ENCODE peak calls at places on chromosomes 11 and 22, in seven cellular contexts. One of them, this sample, is unnamed.

GRCh38 chr11:96051820-96052219 is 127.9 kb upstream of the MTMR2 start:
- DNase-seq in astrocyte: no peak
- DNase-seq in stimulated activated CD8-positive, alpha-beta memory T cell treated with anti-CD3 and anti-CD28 coated beads, Interleukin-15, amount 100 ng/mL, for 1 hour: no peak
- DNase-seq in BJ: no peak
- DNase-seq in IMR-90: no peak
- DNase-seq in NCI-H446 treated with DMSO at 0.1 percent for 48 hours: no peak
- DNase-seq in RKO: no peak
- DNase-seq in this sample: no peak

GRCh38 chr22:26414347-26414746 is 14.7 kb upstream of the ASPHD2 start:
- DNase-seq in IMR-90: no peak
- DNase-seq in astrocyte: no peak
- DNase-seq in BJ: no peak
- DNase-seq in stimulated activated CD8-positive, alpha-beta memory T cell treated with anti-CD3 and anti-CD28 coated beads, Interleukin-15, amount 100 ng/mL, for 1 hour: no peak
- DNase-seq in RKO: no peak
- DNase-seq in NCI-H446 treated with DMSO at 0.1 percent for 48 hours: no peak
- DNase-seq in this sample: no peak

GRCh38 chr11:10233581-10233980 is 60.4 kb downstream of the SBF2 start:
- DNase-seq in BJ: peak; percentile 37
- DNase-seq in RKO: peak; percentile 11
- DNase-seq in astrocyte: peak; percentile 91
- DNase-seq in NCI-H446 treated with DMSO at 0.1 percent for 48 hours: no peak
- DNase-seq in stimulated activated CD8-positive, alpha-beta memory T cell treated with anti-CD3 and anti-CD28 coated beads, Interleukin-15, amount 100 ng/mL, for 1 hour: no peak
- DNase-seq in IMR-90: peak; percentile 91
- DNase-seq in this sample: peak; percentile 10

GRCh38 chr11:35683728-35684339 is 21.3 kb downstream of the TRIM44 start:
- DNase-seq in astrocyte: no peak
- DNase-seq in NCI-H446 treated with DMSO at 0.1 percent for 48 hours: no peak
- DNase-seq in stimulated activated CD8-positive, alpha-beta memory T cell treated with anti-CD3 and anti-CD28 coated beads, Interleukin-15, amount 100 ng/mL, for 1 hour: no peak
- DNase-seq in BJ: no peak
- DNase-seq in RKO: peak; percentile 81
- DNase-seq in IMR-90: peak; percentile 40
- DNase-seq in this sample: no peak

GRCh38 chr22:42816339-42816738 is 40.7 kb downstream of the ARFGAP3 start:
- DNase-seq in IMR-90: no peak
- DNase-seq in stimulated activated CD8-positive, alpha-beta memory T cell treated with anti-CD3 and anti-CD28 coated beads, Interleukin-15, amount 100 ng/mL, for 1 hour: no peak
- DNase-seq in astrocyte: no peak
- DNase-seq in BJ: no peak
- DNase-seq in RKO: no peak
- DNase-seq in NCI-H446 treated with DMSO at 0.1 percent for 48 hours: no peak
- DNase-seq in this sample: no peak

GRCh38 chr11:9210922-9211320 is 54.2 kb downstream of the DENND5A start:
- DNase-seq in NCI-H446 treated with DMSO at 0.1 percent for 48 hours: no peak
- DNase-seq in IMR-90: peak; percentile 48
- DNase-seq in BJ: no peak
- DNase-seq in RKO: no peak
- DNase-seq in stimulated activated CD8-positive, alpha-beta memory T cell treated with anti-CD3 and anti-CD28 coated beads, Interleukin-15, amount 100 ng/mL, for 1 hour: no peak
- DNase-seq in astrocyte: peak; percentile 70
- DNase-seq in this sample: no peak

GRCh38 chr11:22479133-22479690 is 141.0 kb downstream of the SLC17A6 start:
- DNase-seq in BJ: no peak
- DNase-seq in IMR-90: no peak
- DNase-seq in RKO: no peak
- DNase-seq in NCI-H446 treated with DMSO at 0.1 percent for 48 hours: peak; percentile 60
- DNase-seq in astrocyte: peak; percentile 78
- DNase-seq in stimulated activated CD8-positive, alpha-beta memory T cell treated with anti-CD3 and anti-CD28 coated beads, Interleukin-15, amount 100 ng/mL, for 1 hour: no peak
- DNase-seq in this sample: no peak

GRCh38 chr11:130513132-130513531 is 64.7 kb downstream of the ADAMTS15 start:
- DNase-seq in IMR-90: no peak
- DNase-seq in astrocyte: peak; percentile 31
- DNase-seq in stimulated activated CD8-positive, alpha-beta memory T cell treated with anti-CD3 and anti-CD28 coated beads, Interleukin-15, amount 100 ng/mL, for 1 hour: no peak
- DNase-seq in NCI-H446 treated with DMSO at 0.1 percent for 48 hours: peak; percentile 23
- DNase-seq in BJ: peak; percentile 63
- DNase-seq in RKO: no peak
- DNase-seq in this sample: no peak

GRCh38 chr11:124041254-124041653 is at the start of gene OR10G7:
- DNase-seq in NCI-H446 treated with DMSO at 0.1 percent for 48 hours: no peak
- DNase-seq in IMR-90: no peak
- DNase-seq in RKO: no peak
- DNase-seq in BJ: no peak
- DNase-seq in astrocyte: no peak
- DNase-seq in stimulated activated CD8-positive, alpha-beta memory T cell treated with anti-CD3 and anti-CD28 coated beads, Interleukin-15, amount 100 ng/mL, for 1 hour: no peak
- DNase-seq in this sample: no peak

GRCh38 chr11:19160839-19161238 is 40.9 kb downstream of the CSRP3 start:
- DNase-seq in NCI-H446 treated with DMSO at 0.1 percent for 48 hours: no peak
- DNase-seq in BJ: no peak
- DNase-seq in stimulated activated CD8-positive, alpha-beta memory T cell treated with anti-CD3 and anti-CD28 coated beads, Interleukin-15, amount 100 ng/mL, for 1 hour: no peak
- DNase-seq in IMR-90: no peak
- DNase-seq in astrocyte: no peak
- DNase-seq in RKO: peak; percentile 28
- DNase-seq in this sample: no peak

GRCh38 chr11:35165416-35166368 is 26.7 kb downstream of the CD44 start:
- DNase-seq in BJ: no peak
- DNase-seq in RKO: no peak
- DNase-seq in stimulated activated CD8-positive, alpha-beta memory T cell treated with anti-CD3 and anti-CD28 coated beads, Interleukin-15, amount 100 ng/mL, for 1 hour: peak; percentile 72
- DNase-seq in NCI-H446 treated with DMSO at 0.1 percent for 48 hours: no peak
- DNase-seq in IMR-90: peak; percentile 50
- DNase-seq in astrocyte: peak; percentile 77
- DNase-seq in this sample: no peak

GRCh38 chr11:70024773-70025045 is 53.4 kb upstream of the ANO1 start:
- DNase-seq in RKO: no peak
- DNase-seq in stimulated activated CD8-positive, alpha-beta memory T cell treated with anti-CD3 and anti-CD28 coated beads, Interleukin-15, amount 100 ng/mL, for 1 hour: no peak
- DNase-seq in NCI-H446 treated with DMSO at 0.1 percent for 48 hours: no peak
- DNase-seq in BJ: no peak
- DNase-seq in IMR-90: no peak
- DNase-seq in astrocyte: no peak
- DNase-seq in this sample: no peak

GRCh38 chr11:58222730-58223129 is 6.0 kb downstream of the OR10Q1 start:
- DNase-seq in RKO: no peak
- DNase-seq in IMR-90: peak; percentile 41
- DNase-seq in BJ: no peak
- DNase-seq in stimulated activated CD8-positive, alpha-beta memory T cell treated with anti-CD3 and anti-CD28 coated beads, Interleukin-15, amount 100 ng/mL, for 1 hour: no peak
- DNase-seq in astrocyte: no peak
- DNase-seq in NCI-H446 treated with DMSO at 0.1 percent for 48 hours: no peak
- DNase-seq in this sample: no peak

GRCh38 chr11:85827768-85828639 is 17.1 kb upstream of the SYTL2 start:
- DNase-seq in NCI-H446 treated with DMSO at 0.1 percent for 48 hours: no peak
- DNase-seq in BJ: peak; percentile 89
- DNase-seq in IMR-90: peak; percentile 91
- DNase-seq in RKO: peak; percentile 75
- DNase-seq in astrocyte: peak; percentile 92
- DNase-seq in stimulated activated CD8-positive, alpha-beta memory T cell treated with anti-CD3 and anti-CD28 coated beads, Interleukin-15, amount 100 ng/mL, for 1 hour: no peak
- DNase-seq in this sample: peak; percentile 66

GRCh38 chr11:16081756-16082531 is 274.4 kb downstream of the SOX6 start:
- DNase-seq in astrocyte: no peak
- DNase-seq in stimulated activated CD8-positive, alpha-beta memory T cell treated with anti-CD3 and anti-CD28 coated beads, Interleukin-15, amount 100 ng/mL, for 1 hour: no peak
- DNase-seq in IMR-90: no peak
- DNase-seq in RKO: no peak
- DNase-seq in BJ: no peak
- DNase-seq in NCI-H446 treated with DMSO at 0.1 percent for 48 hours: peak; percentile 78
- DNase-seq in this sample: no peak

GRCh38 chr22:24289781-24290181 is 19.1 kb downstream of the SPECC1L start:
- DNase-seq in IMR-90: no peak
- DNase-seq in stimulated activated CD8-positive, alpha-beta memory T cell treated with anti-CD3 and anti-CD28 coated beads, Interleukin-15, amount 100 ng/mL, for 1 hour: no peak
- DNase-seq in NCI-H446 treated with DMSO at 0.1 percent for 48 hours: no peak
- DNase-seq in RKO: no peak
- DNase-seq in BJ: no peak
- DNase-seq in astrocyte: peak; percentile 48
- DNase-seq in this sample: no peak

GRCh38 chr11:117814766-117815261 is 9.7 kb downstream of the FXYD2 start:
- DNase-seq in NCI-H446 treated with DMSO at 0.1 percent for 48 hours: peak; percentile 32
- DNase-seq in stimulated activated CD8-positive, alpha-beta memory T cell treated with anti-CD3 and anti-CD28 coated beads, Interleukin-15, amount 100 ng/mL, for 1 hour: peak; percentile 69
- DNase-seq in RKO: no peak
- DNase-seq in IMR-90: no peak
- DNase-seq in BJ: no peak
- DNase-seq in astrocyte: peak; percentile 33
- DNase-seq in this sample: no peak

GRCh38 chr11:5293028-5293427 is 8.7 kb downstream of the OR51B4 start:
- DNase-seq in IMR-90: peak; percentile 28
- DNase-seq in RKO: no peak
- DNase-seq in NCI-H446 treated with DMSO at 0.1 percent for 48 hours: no peak
- DNase-seq in astrocyte: no peak
- DNase-seq in BJ: no peak
- DNase-seq in stimulated activated CD8-positive, alpha-beta memory T cell treated with anti-CD3 and anti-CD28 coated beads, Interleukin-15, amount 100 ng/mL, for 1 hour: no peak
- DNase-seq in this sample: no peak

GRCh38 chr22:44658371-44658953 is 43.5 kb upstream of the PRR5 start:
- DNase-seq in RKO: no peak
- DNase-seq in NCI-H446 treated with DMSO at 0.1 percent for 48 hours: no peak
- DNase-seq in BJ: peak; percentile 59
- DNase-seq in stimulated activated CD8-positive, alpha-beta memory T cell treated with anti-CD3 and anti-CD28 coated beads, Interleukin-15, amount 100 ng/mL, for 1 hour: no peak
- DNase-seq in IMR-90: peak; percentile 62
- DNase-seq in astrocyte: peak; percentile 54
- DNase-seq in this sample: no peak

GRCh38 chr11:97567801-97568200 is 1178.0 kb downstream of the JRKL start:
- DNase-seq in RKO: no peak
- DNase-seq in IMR-90: no peak
- DNase-seq in astrocyte: no peak
- DNase-seq in stimulated activated CD8-positive, alpha-beta memory T cell treated with anti-CD3 and anti-CD28 coated beads, Interleukin-15, amount 100 ng/mL, for 1 hour: no peak
- DNase-seq in BJ: no peak
- DNase-seq in NCI-H446 treated with DMSO at 0.1 percent for 48 hours: no peak
- DNase-seq in this sample: no peak

GRCh38 chr22:20545681-20546521 is 38.5 kb downstream of the MED15 start:
- DNase-seq in BJ: no peak
- DNase-seq in RKO: no peak
- DNase-seq in NCI-H446 treated with DMSO at 0.1 percent for 48 hours: no peak
- DNase-seq in stimulated activated CD8-positive, alpha-beta memory T cell treated with anti-CD3 and anti-CD28 coated beads, Interleukin-15, amount 100 ng/mL, for 1 hour: no peak
- DNase-seq in astrocyte: no peak
- DNase-seq in IMR-90: no peak
- DNase-seq in this sample: no peak

GRCh38 chr11:128548655-128549255 is 38.6 kb downstream of the ETS1 start:
- DNase-seq in astrocyte: no peak
- DNase-seq in BJ: no peak
- DNase-seq in NCI-H446 treated with DMSO at 0.1 percent for 48 hours: no peak
- DNase-seq in stimulated activated CD8-positive, alpha-beta memory T cell treated with anti-CD3 and anti-CD28 coated beads, Interleukin-15, amount 100 ng/mL, for 1 hour: no peak
- DNase-seq in RKO: no peak
- DNase-seq in IMR-90: peak; percentile 32
- DNase-seq in this sample: no peak

GRCh38 chr11:35138949-35139881 is at the start of gene CD44:
- DNase-seq in IMR-90: peak; percentile 86
- DNase-seq in NCI-H446 treated with DMSO at 0.1 percent for 48 hours: peak; percentile 46
- DNase-seq in stimulated activated CD8-positive, alpha-beta memory T cell treated with anti-CD3 and anti-CD28 coated beads, Interleukin-15, amount 100 ng/mL, for 1 hour: peak; percentile 57
- DNase-seq in BJ: peak; percentile 56
- DNase-seq in astrocyte: peak; percentile 80
- DNase-seq in RKO: peak; percentile 87
- DNase-seq in this sample: peak; percentile 76

GRCh38 chr11:129377739-129378138 is 2.1 kb downstream of the BARX2 start:
- DNase-seq in NCI-H446 treated with DMSO at 0.1 percent for 48 hours: no peak
- DNase-seq in astrocyte: no peak
- DNase-seq in stimulated activated CD8-positive, alpha-beta memory T cell treated with anti-CD3 and anti-CD28 coated beads, Interleukin-15, amount 100 ng/mL, for 1 hour: no peak
- DNase-seq in IMR-90: no peak
- DNase-seq in BJ: no peak
- DNase-seq in RKO: no peak
- DNase-seq in this sample: no peak

GRCh38 chr11:86155210-86155844 is 86.4 kb upstream of the PICALM start:
- DNase-seq in stimulated activated CD8-positive, alpha-beta memory T cell treated with anti-CD3 and anti-CD28 coated beads, Interleukin-15, amount 100 ng/mL, for 1 hour: no peak
- DNase-seq in BJ: no peak
- DNase-seq in IMR-90: no peak
- DNase-seq in astrocyte: no peak
- DNase-seq in RKO: no peak
- DNase-seq in NCI-H446 treated with DMSO at 0.1 percent for 48 hours: no peak
- DNase-seq in this sample: no peak

GRCh38 chr11:92141159-92141558 is 83.5 kb upstream of the FAT3 start:
- DNase-seq in RKO: no peak
- DNase-seq in stimulated activated CD8-positive, alpha-beta memory T cell treated with anti-CD3 and anti-CD28 coated beads, Interleukin-15, amount 100 ng/mL, for 1 hour: no peak
- DNase-seq in NCI-H446 treated with DMSO at 0.1 percent for 48 hours: no peak
- DNase-seq in astrocyte: no peak
- DNase-seq in BJ: no peak
- DNase-seq in IMR-90: no peak
- DNase-seq in this sample: no peak

GRCh38 chr11:24496728-24497396 is at the start of gene LUZP2:
- DNase-seq in RKO: no peak
- DNase-seq in stimulated activated CD8-positive, alpha-beta memory T cell treated with anti-CD3 and anti-CD28 coated beads, Interleukin-15, amount 100 ng/mL, for 1 hour: no peak
- DNase-seq in astrocyte: peak; percentile 35
- DNase-seq in BJ: no peak
- DNase-seq in NCI-H446 treated with DMSO at 0.1 percent for 48 hours: no peak
- DNase-seq in IMR-90: peak; percentile 51
- DNase-seq in this sample: no peak

GRCh38 chr11:78056093-78056492 is 7.6 kb upstream of the THRSP start:
- DNase-seq in IMR-90: no peak
- DNase-seq in RKO: no peak
- DNase-seq in stimulated activated CD8-positive, alpha-beta memory T cell treated with anti-CD3 and anti-CD28 coated beads, Interleukin-15, amount 100 ng/mL, for 1 hour: no peak
- DNase-seq in astrocyte: no peak
- DNase-seq in BJ: no peak
- DNase-seq in NCI-H446 treated with DMSO at 0.1 percent for 48 hours: no peak
- DNase-seq in this sample: no peak

GRCh38 chr11:123694551-123694950 is 40.1 kb upstream of the SCN3B start:
- DNase-seq in stimulated activated CD8-positive, alpha-beta memory T cell treated with anti-CD3 and anti-CD28 coated beads, Interleukin-15, amount 100 ng/mL, for 1 hour: no peak
- DNase-seq in BJ: no peak
- DNase-seq in astrocyte: no peak
- DNase-seq in NCI-H446 treated with DMSO at 0.1 percent for 48 hours: no peak
- DNase-seq in IMR-90: no peak
- DNase-seq in RKO: no peak
- DNase-seq in this sample: no peak

GRCh38 chr22:43560651-43561050 is 148.8 kb downstream of the MPPED1 start:
- DNase-seq in astrocyte: no peak
- DNase-seq in RKO: no peak
- DNase-seq in IMR-90: no peak
- DNase-seq in BJ: no peak
- DNase-seq in stimulated activated CD8-positive, alpha-beta memory T cell treated with anti-CD3 and anti-CD28 coated beads, Interleukin-15, amount 100 ng/mL, for 1 hour: no peak
- DNase-seq in NCI-H446 treated with DMSO at 0.1 percent for 48 hours: no peak
- DNase-seq in this sample: no peak

GRCh38 chr11:44080951-44081350 is 14.5 kb upstream of the EXT2 start:
- DNase-seq in stimulated activated CD8-positive, alpha-beta memory T cell treated with anti-CD3 and anti-CD28 coated beads, Interleukin-15, amount 100 ng/mL, for 1 hour: no peak
- DNase-seq in NCI-H446 treated with DMSO at 0.1 percent for 48 hours: no peak
- DNase-seq in RKO: no peak
- DNase-seq in BJ: no peak
- DNase-seq in IMR-90: no peak
- DNase-seq in astrocyte: no peak
- DNase-seq in this sample: no peak

This sample was measured in HFF-Myc.